ENCODE peak calls at places on chromosomes 5 and 9, in six cellular contexts. X is stimulated activated CD8-positive, alpha-beta memory T cell treated with anti-CD3 and anti-CD28 coated beads, Interleukin-15, amount 100 ng/mL, for 4 hours; H is H9; K is LoVo; U is activated CD8-positive, alpha-beta T cell treated with anti-CD3 and anti-CD28 coated beads, Interleukin-2, amount 10 ng/mL, durations not matched to agents 7 days and 5 days; O is activated CD8-positive, alpha-beta memory T cell treated with anti-CD3 and anti-CD28 coated beads for 48 hours. Q is an unnamed sample.

GRCh38 chr5:149760700-149761187 is 30.6 kb downstream of the PPARGC1B start:
- DNase-seq in X (no peak), H (no peak), K (no peak), U (no peak), O (no peak), Q (no peak)

GRCh38 chr9:137458194-137459146 is 664 bp downstream of the NSMF start:
- DNase-seq in X (no peak), H (no peak), K (no peak), U (no peak), O (no peak), Q (no peak)

GRCh38 chr9:25742241-25742640 is 64.0 kb upstream of the TUSC1 start:
- DNase-seq in X (no peak), H (no peak), K (no peak), U (no peak), O (no peak), Q (no peak)

GRCh38 chr9:6910032-6910431 is 152.3 kb downstream of the KDM4C start:
- DNase-seq in X (no peak), H (no peak), K (no peak), U (no peak), O (no peak), Q (no peak)

GRCh38 chr5:171957591-171958251 is 48.7 kb downstream of the FBXW11 start:
- DNase-seq in X (no peak), H (no peak), K (no peak), U (peak), O (peak), Q (no peak)

GRCh38 chr5:59555596-59555995 is 337.9 kb downstream of the PDE4D start:
- DNase-seq in X (no peak), H (no peak), K (no peak), U (no peak), O (no peak), Q (no peak)

GRCh38 chr9:130196643-130197042 is 24.4 kb downstream of the NCS1 start:
- DNase-seq in X (no peak), H (no peak), K (no peak), U (no peak), O (no peak), Q (no peak)

GRCh38 chr5:33439905-33440481 is 772 bp upstream of the TARS1 start:
- DNase-seq in X (no peak), H (no peak), K (peak), U (no peak), O (no peak), Q (no peak)

GRCh38 chr9:121684381-121685145 is 33.1 kb downstream of the DAB2IP start:
- DNase-seq in X (no peak), H (peak), K (no peak), U (peak), O (no peak), Q (no peak)

GRCh38 chr5:124662261-124662781 is 84.1 kb downstream of the ZNF608 start:
- DNase-seq in X (no peak), H (no peak), K (peak), U (no peak), O (no peak), Q (no peak)

GRCh38 chr5:135462304-135462703 is 10.2 kb upstream of the TIFAB start:
- DNase-seq in X (no peak), H (peak), K (peak), U (peak), O (peak), Q (no peak)

GRCh38 chr5:5229405-5229804 is 89.3 kb downstream of the ADAMTS16 start:
- DNase-seq in X (no peak), H (no peak), K (no peak), U (no peak), O (no peak), Q (no peak)

GRCh38 chr9:76451234-76451633 is 7.7 kb upstream of the GCNT1 start:
- DNase-seq in X (no peak), H (no peak), K (no peak), U (no peak), O (no peak), Q (peak)

GRCh38 chr9:98572054-98572627 is 136.6 kb downstream of the GABBR2 start:
- DNase-seq in X (no peak), H (no peak), K (no peak), U (no peak), O (no peak), Q (no peak)

GRCh38 chr9:127812936-127813675 is 10.4 kb downstream of the FPGS start:
- DNase-seq in X (no peak), H (no peak), K (no peak), U (no peak), O (no peak), Q (no peak)

GRCh38 chr9:130304141-130304540 is 38.6 kb downstream of the HMCN2 start:
- DNase-seq in X (no peak), H (no peak), K (no peak), U (no peak), O (no peak), Q (no peak)

GRCh38 chr5:135139397-135140134 is 105.5 kb upstream of the PITX1 start:
- DNase-seq in X (no peak), H (no peak), K (peak), U (no peak), O (no peak), Q (peak)

GRCh38 chr5:59799668-59800374 is 93.7 kb downstream of the PDE4D start:
- DNase-seq in X (no peak), H (no peak), K (peak), U (peak), O (no peak), Q (no peak)

GRCh38 chr5:38660194-38660668 is 103.8 kb upstream of the LIFR start:
- DNase-seq in X (no peak), H (peak), K (peak), U (no peak), O (no peak), Q (no peak)

GRCh38 chr9:114413909-114414308 is 26.1 kb upstream of the AKNA start:
- DNase-seq in X (no peak), H (no peak), K (no peak), U (no peak), O (no peak), Q (peak)

GRCh38 chr5:125575561-125576504 is 829.4 kb upstream of the ZNF608 start:
- DNase-seq in X (no peak), H (peak), K (no peak), U (no peak), O (no peak), Q (no peak)

GRCh38 chr5:112929336-112930081 is 7.5 kb upstream of the REEP5 start:
- DNase-seq in X (no peak), H (no peak), K (no peak), U (no peak), O (no peak), Q (no peak)

GRCh38 chr5:156170351-156170961 is 156.5 kb upstream of the SGCD start:
- DNase-seq in X (no peak), H (no peak), K (no peak), U (no peak), O (no peak), Q (no peak)

GRCh38 chr9:35726876-35727438 is 5.0 kb downstream of the TLN1 start:
- DNase-seq in X (no peak), H (peak), K (no peak), U (peak), O (no peak), Q (peak)

GRCh38 chr9:94085062-94085639 is 887 bp downstream of the PTPDC1 start:
- DNase-seq in X (no peak), H (peak), K (no peak), U (no peak), O (no peak), Q (peak)

GRCh38 chr5:68500828-68501227 is 285.3 kb downstream of the PIK3R1 start:
- DNase-seq in X (no peak), H (no peak), K (no peak), U (no peak), O (no peak), Q (no peak)

GRCh38 chr5:61600945-61601491 is 269.0 kb downstream of the ZSWIM6 start:
- DNase-seq in X (no peak), H (no peak), K (no peak), U (no peak), O (no peak), Q (no peak)

GRCh38 chr9:106878943-106879916 is 16.3 kb downstream of the ZNF462 start:
- DNase-seq in X (no peak), H (no peak), K (no peak), U (no peak), O (no peak), Q (peak)

GRCh38 chr9:105818903-105819302 is 124.6 kb downstream of the TMEM38B start:
- DNase-seq in X (no peak), H (no peak), K (no peak), U (peak), O (no peak), Q (no peak)

GRCh38 chr9:136856078-136856474 is 3.9 kb downstream of the MAMDC4 start:
- DNase-seq in X (no peak), H (peak), K (no peak), U (no peak), O (no peak), Q (no peak)

GRCh38 chr9:122096620-122097415 is 3.7 kb upstream of the TTLL11 start:
- DNase-seq in X (no peak), H (no peak), K (no peak), U (no peak), O (no peak), Q (no peak)

GRCh38 chr5:84237126-84237525 is 147.6 kb downstream of the EDIL3 start:
- DNase-seq in X (no peak), H (no peak), K (no peak), U (no peak), O (no peak), Q (no peak)

GRCh38 chr9:36040271-36040925 is 3.7 kb downstream of the RECK start:
- DNase-seq in X (no peak), H (no peak), K (no peak), U (no peak), O (no peak), Q (no peak)

Q was measured in AG09309.